ENCODE peak calls at places on chromosomes 4 and X, in five cellular contexts. J is HCT116, Y is K562, M is GM12878, D is HepG2. T is an unnamed sample.

GRCh38 chr4:109302366-109303140 is at the start of gene COL25A1:
- DNase-seq in J (no peak), Y (no peak), M (no peak), D (no peak), T (peak; percentile 5)

GRCh38 chr4:73816814-73817213 is 19.7 kb upstream of the CXCL6 start:
- DNase-seq in J (no peak), Y (no peak), M (no peak), D (no peak), T (peak; percentile 66)

GRCh38 chr4:180333156-180333555 is 1910.0 kb upstream of the TENM3 start:
- DNase-seq in J (no peak), Y (no peak), M (no peak), D (no peak), T (no peak)

GRCh38 chr4:70657326-70657725 is 9.0 kb downstream of the JCHAIN start:
- DNase-seq in J (no peak), Y (no peak), M (no peak), D (no peak), T (no peak)

GRCh38 chr4:84403656-84404055 is 95.4 kb downstream of the NKX6-1 start:
- DNase-seq in J (no peak), Y (no peak), M (no peak), D (no peak), T (no peak)

GRCh38 chrX:50103866-50104566 is 96.8 kb downstream of the AKAP4 start:
- DNase-seq in J (no peak), Y (no peak), M (no peak), D (no peak), T (no peak)

GRCh38 chr4:34279011-34279410 is 1965.3 kb downstream of the ARAP2 start:
- DNase-seq in J (no peak), Y (no peak), M (no peak), D (no peak), T (no peak)

GRCh38 chrX:51568586-51568985 is 50.1 kb downstream of the CENPVL3 start:
- DNase-seq in J (no peak), Y (no peak), M (no peak), D (no peak), T (no peak)

GRCh38 chr4:186192068-186192751 is 843 bp downstream of the CYP4V2 start:
- DNase-seq in J (no peak), Y (no peak), M (no peak), D (peak; percentile 9), T (no peak)

GRCh38 chr4:73704314-73705055 is 35.9 kb upstream of the CXCL8 start:
- DNase-seq in J (peak; percentile 82), Y (peak; percentile 28), M (no peak), D (peak; percentile 48), T (peak; percentile 43)

GRCh38 chrX:29662101-29662500 is 553.3 kb upstream of the MAGEB2 start:
- DNase-seq in J (no peak), Y (no peak), M (no peak), D (no peak), T (peak; percentile 38)

GRCh38 chrX:18873189-18873791 is 110.6 kb downstream of the PHKA2 start:
- DNase-seq in J (peak; percentile 8), Y (no peak), M (no peak), D (no peak), T (no peak)

GRCh38 chrX:4379071-4379470 is 665.6 kb upstream of the PRKX start:
- DNase-seq in J (no peak), Y (no peak), M (no peak), D (no peak), T (no peak)

GRCh38 chrX:46140272-46140671 is 404.9 kb downstream of the ZNF674 start:
- DNase-seq in J (no peak), Y (no peak), M (no peak), D (no peak), T (no peak)

GRCh38 chr4:25358515-25359275 is 18.4 kb upstream of the ANAPC4 start:
- DNase-seq in J (no peak), Y (no peak), M (no peak), D (no peak), T (no peak)

GRCh38 chr4:54541426-54542118 is 116.2 kb upstream of the KIT start:
- DNase-seq in J (no peak), Y (peak; percentile 45), M (no peak), D (no peak), T (no peak)

GRCh38 chrX:80879143-80879542 is 69.5 kb upstream of the BRWD3 start:
- DNase-seq in J (no peak), Y (no peak), M (no peak), D (no peak), T (no peak)

GRCh38 chrX:103002576-103002975 is 61.4 kb downstream of the BEX1 start:
- DNase-seq in J (no peak), Y (no peak), M (no peak), D (no peak), T (no peak)

GRCh38 chr4:187236491-187236890 is 512.8 kb upstream of the FAT1 start:
- DNase-seq in J (no peak), Y (no peak), M (no peak), D (no peak), T (no peak)

GRCh38 chrX:23668335-23668734 is 1.0 kb downstream of the PRDX4 start:
- DNase-seq in J (no peak), Y (no peak), M (peak; percentile 24), D (no peak), T (no peak)

GRCh38 chr4:108030332-108030731 is 40.6 kb downstream of the HADH start:
- DNase-seq in J (peak; percentile 16), Y (peak; percentile 45), M (no peak), D (peak; percentile 30), T (peak; percentile 8)
- TF ChIP-seq POLR2A in J (no peak), Y (no peak), M (no peak), D (no peak), T (no peak)

DNA sequence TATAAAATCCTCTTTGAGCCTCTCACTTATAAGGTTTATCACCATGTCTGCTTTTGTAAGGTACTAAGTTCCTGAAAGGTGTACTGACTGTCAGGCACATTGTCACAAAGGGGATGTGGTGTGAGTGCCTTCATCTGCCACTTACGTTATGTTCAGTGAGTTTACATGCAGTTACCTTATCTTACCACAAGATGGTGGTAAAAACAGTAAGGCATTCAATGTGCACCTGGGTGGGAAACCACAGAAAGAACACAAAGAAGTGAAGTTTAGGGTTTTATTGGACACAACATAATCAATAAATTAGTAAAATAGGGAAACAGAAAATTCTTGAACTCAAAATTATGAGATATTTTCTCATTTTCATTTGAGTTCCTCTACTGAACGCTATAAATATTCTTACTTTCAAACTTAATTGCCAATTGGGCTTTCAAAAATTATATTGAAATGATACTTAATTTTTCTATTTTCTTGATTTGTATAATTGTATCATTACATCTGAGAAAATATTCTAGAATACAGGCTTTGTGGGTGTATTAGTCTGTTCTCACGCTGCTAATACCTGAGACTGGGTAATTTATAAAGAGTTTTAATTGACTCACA is 650.8 kb downstream of the PCDH7 start:
- DNase-seq in J (peak; percentile 66), Y (peak; percentile 45), M (peak; percentile 4), D (peak; percentile 37), T (peak; percentile 32)
- TF ChIP-seq REST in J (no peak), Y (no peak), M (no peak), D (no peak), T (no peak)

DNA sequence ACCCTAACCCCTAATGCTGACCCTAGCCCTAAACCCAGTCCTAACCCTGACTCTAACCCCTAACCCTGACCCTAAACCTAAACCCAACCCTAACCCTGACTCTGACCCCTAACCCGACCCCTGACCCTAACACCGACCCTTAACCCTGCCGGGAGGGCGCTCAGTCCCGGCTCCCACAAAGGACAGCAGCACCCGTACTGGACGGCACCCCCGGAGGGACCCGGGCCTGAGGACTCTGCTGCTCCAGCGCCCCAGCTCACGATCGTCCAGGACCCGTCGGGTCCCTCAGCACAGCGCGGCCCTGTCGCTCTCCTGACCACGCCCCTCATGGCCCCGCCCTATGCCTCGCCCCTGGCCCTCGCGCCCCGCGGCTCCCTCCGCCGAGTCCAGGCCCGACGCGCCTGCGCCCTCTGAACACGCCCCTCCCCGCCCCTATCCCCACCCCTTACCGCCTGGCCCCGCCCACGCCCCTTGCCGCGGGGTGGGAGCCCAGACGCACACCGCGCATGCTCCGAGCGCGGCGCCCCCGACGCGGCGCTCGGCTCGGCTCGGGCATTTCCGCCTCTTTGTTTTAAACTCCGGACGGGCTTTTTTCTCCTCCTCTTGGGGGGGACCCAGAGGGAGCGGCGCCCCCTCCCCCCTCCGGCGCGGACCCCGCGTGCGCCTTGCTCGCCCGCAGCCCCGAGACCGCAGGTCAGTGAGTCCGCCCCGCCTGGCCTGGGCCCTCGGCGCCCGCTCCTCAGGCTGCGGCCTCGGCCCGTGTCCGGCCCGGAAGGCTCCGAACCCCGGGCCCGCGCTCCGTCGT is at the start of gene PCGF3:
- DNase-seq in J (peak; percentile 85), Y (peak; percentile 100), M (peak; percentile 68), D (peak; percentile 83), T (peak; percentile 94)
- TF ChIP-seq POLR2A in J (peak; percentile 48), Y (peak; percentile 61), M (peak; percentile 46), D (no peak), T (peak; percentile 1)

DNA sequence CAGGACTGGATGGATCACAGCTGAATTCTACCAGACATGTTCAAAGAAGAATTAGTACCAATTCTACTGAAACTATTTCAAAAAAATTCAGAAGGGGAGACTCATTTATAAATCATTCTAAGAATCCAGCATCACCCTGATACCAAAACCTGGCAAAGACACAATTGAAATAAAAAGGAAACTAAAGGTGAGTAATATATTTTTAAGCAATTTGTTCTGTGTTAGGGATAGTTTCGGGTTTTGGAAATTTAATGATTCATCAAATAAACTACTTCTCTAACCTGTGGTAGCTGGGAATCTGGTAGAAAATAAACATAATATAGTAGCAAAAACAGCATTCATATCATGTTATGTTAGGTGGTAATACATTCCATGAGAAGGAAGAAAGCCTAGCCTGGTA is 662.2 kb upstream of the BOD1L1 start:
- DNase-seq in J (no peak), Y (no peak), M (no peak), D (no peak), T (no peak)
- TF ChIP-seq REST in J (no peak), Y (no peak), M (no peak), D (no peak), T (no peak)

GRCh38 chr4:40057540-40058091 is 966 bp downstream of the N4BP2 start:
- DNase-seq in J (peak; percentile 96), Y (peak; percentile 72), M (peak; percentile 85), D (peak; percentile 97), T (peak; percentile 95)
- TF ChIP-seq POLR2A in J (peak; percentile 66), Y (peak; percentile 77), M (peak; percentile 68), D (peak; percentile 69), T (no peak)